ENCODE peak calls at places on chromosomes 4 and X, in five cellular contexts. C is NT2/D1; T is activated CD4-positive, alpha-beta T cell treated with anti-CD3 and anti-CD28 coated beads, Interleukin-2, amount 10 ng/mL, durations not matched to agents 7 days and 5 days; S is D341Med; M is astrocyte of the spinal cord. B is an unnamed sample.
A peak's percentile ranks its signal among the peaks of the same experiment; 100 is the strongest.

GRCh38 chr4:103011378-103012025 is 8.0 kb downstream of the SLC9B1 start:
- DNase-seq in C (no peak), T (no peak), S (no peak), M (no peak), B (peak; percentile 47)

GRCh38 chrX:115602729-115603389 is 41.9 kb downstream of the PLS3 start:
- DNase-seq in C (no peak), T (no peak), S (no peak), M (no peak), B (no peak)

GRCh38 chrX:154748712-154749339 is 2.1 kb downstream of the GAB3 start:
- DNase-seq in C (peak; percentile 16), T (peak; percentile 60), S (peak; percentile 58), M (peak; percentile 60), B (peak; percentile 53)

GRCh38 chrX:25968920-25969319 is 169.2 kb upstream of the MAGEB18 start:
- DNase-seq in C (peak; percentile 64), T (no peak), S (peak; percentile 64), M (peak; percentile 1), B (peak; percentile 7)

GRCh38 chr4:17546222-17546621 is 30.8 kb upstream of the LAP3 start:
- DNase-seq in C (no peak), T (no peak), S (no peak), M (no peak), B (no peak)

GRCh38 chrX:139196890-139197289 is 333.6 kb upstream of the F9 start:
- DNase-seq in C (no peak), T (no peak), S (no peak), M (no peak), B (no peak)

GRCh38 chr4:134610956-134611355 is 409.4 kb upstream of the PABPC4L start:
- DNase-seq in C (no peak), T (no peak), S (no peak), M (no peak), B (no peak)

GRCh38 chr4:89837385-89837995 is 529 bp upstream of the SNCA start:
- DNase-seq in C (peak; percentile 8), T (peak; percentile 27), S (peak; percentile 73), M (peak; percentile 50), B (peak; percentile 17)

GRCh38 chrX:150779367-150779766 is 86.2 kb downstream of the MTMR1 start:
- DNase-seq in C (no peak), T (no peak), S (no peak), M (no peak), B (no peak)

B was measured in AG20443.